ENCODE peak calls at places on chromosomes 4 and X, in eight cellular contexts. Q is sigmoid colon, P is suprapubic skin, N is HepG2, G is HCT116, R is transverse colon, U is upper lobe of left lung, I is endothelial cell of umbilical vein. F is an unnamed sample.

GRCh38 chrX:38220024-38220935 is at the start of gene SRPX:
- DNase-seq in U (peak), G (peak), N (no peak), I (peak), Q (peak), R (peak), P (peak), F (no peak)

GRCh38 chr4:386708-387105 is 49.1 kb downstream of the ZNF141 start:
- DNase-seq in U (peak), G (no peak), I (no peak), R (no peak), N (no peak), Q (no peak), P (no peak), F (no peak)

GRCh38 chr4:155119006-155119405 is 89.4 kb upstream of the NPY2R start:
- DNase-seq in P (no peak), U (no peak), I (no peak), Q (no peak), G (no peak), N (no peak), R (no peak), F (no peak)

GRCh38 chrX:19642517-19643109 is 127.3 kb upstream of the MAP3K15 start:
- DNase-seq in Q (no peak), N (no peak), R (no peak), G (no peak), P (no peak), I (no peak), U (no peak), F (no peak)

GRCh38 chr4:36285784-36286480 is 4.5 kb downstream of the DTHD1 start:
- DNase-seq in N (no peak), Q (no peak), P (no peak), G (peak), I (no peak), R (peak), U (no peak), F (peak)

GRCh38 chrX:46873746-46874145 is 36.9 kb downstream of the RP2 start:
- DNase-seq in R (no peak), U (no peak), P (no peak), Q (no peak), I (peak), N (no peak), G (no peak), F (no peak)

GRCh38 chr4:73885570-73886230 is 16.5 kb downstream of the CXCL1 start:
- DNase-seq in I (no peak), U (no peak), R (no peak), N (no peak), P (no peak), G (no peak), Q (no peak), F (no peak)

GRCh38 chr4:38523524-38524448 is 140.2 kb upstream of the KLF3 start:
- DNase-seq in Q (no peak), N (no peak), P (no peak), R (no peak), I (no peak), G (no peak), U (no peak), F (peak)

GRCh38 chr4:123786955-123787354 is 390.4 kb downstream of the SPRY1 start:
- DNase-seq in Q (peak), P (peak), N (no peak), G (no peak), R (peak), U (no peak), I (no peak), F (no peak)

GRCh38 chrX:49972313-49972712 is 49.9 kb downstream of the CLCN5 start:
- DNase-seq in P (no peak), G (no peak), N (no peak), I (no peak), Q (no peak), R (no peak), U (no peak), F (no peak)

GRCh38 chrX:96979766-96980165 is 96.1 kb downstream of the RPA4 start:
- DNase-seq in R (no peak), G (no peak), U (no peak), N (no peak), I (no peak), Q (no peak), P (no peak), F (no peak)

GRCh38 chrX:18895157-18895952 is 88.6 kb downstream of the PHKA2 start:
- DNase-seq in G (no peak), I (no peak), U (no peak), Q (peak), R (no peak), N (no peak), P (peak), F (no peak)

GRCh38 chr4:20019310-20020015 is 232.2 kb upstream of the SLIT2 start:
- DNase-seq in N (no peak), I (no peak), R (peak), Q (no peak), G (no peak), P (no peak), U (no peak), F (no peak)

GRCh38 chrX:26352891-26353430 is 137.0 kb downstream of the MAGEB5 start:
- DNase-seq in G (no peak), I (no peak), P (no peak), R (no peak), U (no peak), Q (no peak), N (no peak), F (no peak)

GRCh38 chr4:142846729-142847606 is 867 bp upstream of the INPP4B start:
- DNase-seq in I (peak), N (peak), U (peak), Q (no peak), G (peak), R (peak), P (no peak), F (no peak)

GRCh38 chrX:866441-866990 is 235.9 kb downstream of the SHOX start:
- DNase-seq in I (no peak), N (no peak), Q (no peak), U (no peak), R (no peak), G (no peak), P (no peak), F (no peak)

GRCh38 chr4:15695764-15696163 is 7.1 kb upstream of the BST1 start:
- DNase-seq in U (no peak), N (no peak), R (no peak), Q (no peak), I (no peak), P (no peak), G (no peak), F (no peak)

GRCh38 chr4:164012396-164013027 is 518.0 kb downstream of the TMA16 start:
- DNase-seq in I (no peak), R (no peak), U (no peak), P (no peak), G (peak), Q (no peak), N (peak), F (no peak)

GRCh38 chr4:110865611-110866254 is 242.9 kb upstream of the PITX2 start:
- DNase-seq in G (no peak), I (no peak), R (no peak), U (no peak), Q (no peak), P (no peak), N (no peak), F (no peak)

GRCh38 chrX:85992811-85993229 is 54.5 kb downstream of the CHM start:
- DNase-seq in P (no peak), Q (no peak), R (no peak), U (no peak), N (peak), I (peak), G (peak), F (no peak)

GRCh38 chr4:185082549-185082948 is 60.5 kb upstream of the SLC25A4 start:
- DNase-seq in N (no peak), U (no peak), Q (no peak), G (no peak), R (no peak), P (no peak), I (no peak), F (no peak)

GRCh38 chrX:19659929-19660328 is 144.6 kb upstream of the MAP3K15 start:
- DNase-seq in I (no peak), Q (no peak), P (no peak), G (no peak), N (no peak), R (no peak), U (no peak), F (no peak)

GRCh38 chr4:36568575-36568974 is 287.2 kb downstream of the DTHD1 start:
- DNase-seq in U (no peak), G (no peak), P (no peak), I (no peak), R (no peak), N (no peak), Q (no peak), F (no peak)

GRCh38 chr4:100361336-100361735 is 156.5 kb downstream of the EMCN start:
- DNase-seq in G (no peak), U (no peak), Q (no peak), P (no peak), R (no peak), I (no peak), N (no peak), F (no peak)

GRCh38 chr4:100359433-100359832 is 158.4 kb downstream of the EMCN start:
- DNase-seq in U (no peak), G (no peak), P (no peak), N (no peak), R (no peak), Q (no peak), I (no peak), F (no peak)

GRCh38 chr4:100360211-100360610 is 157.6 kb downstream of the EMCN start:
- DNase-seq in Q (no peak), G (no peak), P (no peak), R (no peak), U (no peak), N (no peak), I (no peak), F (no peak)

GRCh38 chr4:100356172-100356571 is 161.7 kb downstream of the EMCN start:
- DNase-seq in I (no peak), Q (no peak), G (no peak), N (no peak), U (no peak), P (no peak), R (no peak), F (no peak)

GRCh38 chr4:100357542-100357941 is 160.3 kb downstream of the EMCN start:
- DNase-seq in U (no peak), I (no peak), N (no peak), G (peak), P (no peak), Q (no peak), R (no peak), F (no peak)
- TF ChIP-seq POLR2A in U (no peak), I (no peak), N (no peak), G (no peak), P (no peak), Q (no peak), R (no peak), F (no peak)

DNA sequence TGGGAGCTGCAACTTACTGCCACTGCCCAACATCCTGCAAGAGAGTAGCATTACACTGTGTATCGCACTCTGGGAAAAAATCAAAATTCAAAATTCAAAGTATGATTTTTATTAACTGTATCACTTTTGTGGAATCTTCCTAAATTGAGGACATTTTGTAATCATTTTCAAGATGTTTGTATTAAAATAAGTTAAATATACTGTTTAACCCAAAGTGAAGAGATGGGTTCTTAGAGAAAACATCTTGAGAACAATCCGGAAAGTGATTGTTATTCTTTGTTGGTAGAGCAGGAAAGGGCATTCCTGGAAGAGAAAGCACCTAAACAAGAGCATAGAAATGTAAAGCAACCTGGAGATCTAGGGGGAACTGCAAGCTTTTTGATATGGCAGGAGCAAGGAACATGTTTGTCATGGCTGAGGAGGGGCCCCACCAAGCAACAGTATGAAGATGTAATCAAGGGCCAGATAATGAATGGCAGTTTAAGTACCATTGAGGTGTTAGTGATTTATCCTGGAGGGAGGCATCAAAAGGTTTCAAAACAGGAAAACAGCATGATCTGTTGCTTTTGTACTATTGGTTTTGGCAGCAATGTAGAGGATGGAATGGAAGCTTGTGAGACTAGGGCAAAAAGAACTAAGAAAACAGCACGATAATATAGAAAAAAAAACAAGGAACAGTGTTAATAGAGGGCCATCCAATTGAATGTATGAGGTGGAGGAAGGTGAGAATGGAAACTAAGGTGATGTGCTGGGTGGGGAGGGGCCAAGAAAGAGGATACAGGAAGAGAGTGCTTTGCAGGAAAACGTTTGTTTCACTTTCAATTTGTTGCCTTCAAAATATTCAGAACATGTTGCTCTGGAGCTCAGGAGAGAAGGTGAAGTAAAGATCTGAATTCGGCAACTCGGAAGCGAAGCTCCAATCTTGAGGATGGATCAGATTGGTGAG is 14.2 kb upstream of the SEC24D start:
- DNase-seq in U (no peak), R (peak), Q (no peak), N (no peak), G (no peak), P (no peak), I (peak), F (no peak)
- TF ChIP-seq POLR2AphosphoS5 in U (no peak), R (no peak), Q (no peak), N (no peak), G (no peak), P (no peak), I (no peak), F (no peak)

GRCh38 chr4:70703695-70704332 is 15.5 kb downstream of the UTP3 start:
- DNase-seq in U (no peak), I (peak), N (no peak), Q (no peak), G (no peak), R (peak), P (no peak), F (no peak)

GRCh38 chr4:70706516-70706915 is 15.2 kb upstream of the RUFY3 start:
- DNase-seq in Q (no peak), I (peak), N (no peak), U (no peak), G (no peak), P (no peak), R (no peak), F (no peak)

GRCh38 chr4:70705856-70706461 is 15.8 kb upstream of the RUFY3 start:
- DNase-seq in P (no peak), N (no peak), G (no peak), Q (no peak), R (no peak), I (peak), U (no peak), F (no peak)

GRCh38 chr4:70705146-70705855 is 16.5 kb upstream of the RUFY3 start:
- DNase-seq in I (peak), Q (peak), G (no peak), R (peak), P (peak), N (peak), U (peak), F (peak)

GRCh38 chr4:70704333-70705145 is 16.2 kb downstream of the UTP3 start:
- DNase-seq in I (peak), R (peak), N (peak), Q (peak), U (peak), P (peak), G (peak), F (peak)
- TF ChIP-seq POLR2A in I (peak), R (peak), N (peak), Q (no peak), U (peak), P (no peak), G (no peak), F (no peak)

DNA sequence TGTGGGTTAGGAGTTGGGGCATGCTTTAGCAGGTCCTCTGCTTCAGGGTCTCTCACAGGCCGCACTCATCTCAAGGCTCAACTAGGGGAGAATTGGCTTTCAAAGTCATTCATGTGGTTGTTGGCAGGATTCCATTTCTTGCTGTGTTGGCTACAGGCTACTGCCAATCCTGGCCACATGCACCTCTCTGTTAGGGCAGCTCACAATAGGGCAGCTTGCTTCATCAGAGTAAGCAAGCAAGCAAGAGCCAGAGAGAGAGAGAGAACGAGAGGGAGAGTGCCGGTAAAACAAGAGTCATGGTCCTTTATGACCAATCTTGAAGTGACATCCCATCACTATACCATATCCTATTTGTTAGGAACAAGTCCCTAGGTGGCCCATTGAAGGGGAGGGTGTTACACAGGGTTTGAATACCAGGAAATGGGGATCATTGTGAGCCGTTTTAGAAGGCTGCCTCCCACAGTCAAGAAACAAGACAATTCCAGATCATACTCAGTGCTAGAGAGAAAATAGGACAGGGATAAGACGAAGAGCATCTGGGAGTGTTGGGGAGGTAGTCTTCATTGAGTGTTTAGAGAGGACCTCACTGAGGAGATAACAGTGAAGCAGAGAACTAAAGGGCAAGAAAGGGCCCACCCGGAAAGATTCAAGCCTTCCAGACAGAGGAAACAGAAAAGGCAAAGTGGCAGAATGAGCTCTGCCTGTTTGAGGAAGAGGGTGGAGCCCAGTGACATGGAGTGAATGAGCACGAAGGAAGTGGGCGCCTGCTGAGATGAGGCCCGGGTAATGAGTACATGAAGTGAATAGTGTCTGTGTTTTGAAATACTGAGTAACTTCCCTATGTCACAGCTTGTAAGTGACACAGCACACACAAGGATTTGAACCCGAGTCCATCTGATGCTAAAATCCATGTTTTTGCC is 32.8 kb upstream of the TLR2 start:
- DNase-seq in N (no peak), G (no peak), Q (peak), U (no peak), I (no peak), R (peak), P (no peak), F (no peak)
- TF ChIP-seq POLR2AphosphoS5 in N (no peak), G (no peak), Q (peak), U (peak), I (no peak), R (no peak), P (no peak), F (no peak)

DNA sequence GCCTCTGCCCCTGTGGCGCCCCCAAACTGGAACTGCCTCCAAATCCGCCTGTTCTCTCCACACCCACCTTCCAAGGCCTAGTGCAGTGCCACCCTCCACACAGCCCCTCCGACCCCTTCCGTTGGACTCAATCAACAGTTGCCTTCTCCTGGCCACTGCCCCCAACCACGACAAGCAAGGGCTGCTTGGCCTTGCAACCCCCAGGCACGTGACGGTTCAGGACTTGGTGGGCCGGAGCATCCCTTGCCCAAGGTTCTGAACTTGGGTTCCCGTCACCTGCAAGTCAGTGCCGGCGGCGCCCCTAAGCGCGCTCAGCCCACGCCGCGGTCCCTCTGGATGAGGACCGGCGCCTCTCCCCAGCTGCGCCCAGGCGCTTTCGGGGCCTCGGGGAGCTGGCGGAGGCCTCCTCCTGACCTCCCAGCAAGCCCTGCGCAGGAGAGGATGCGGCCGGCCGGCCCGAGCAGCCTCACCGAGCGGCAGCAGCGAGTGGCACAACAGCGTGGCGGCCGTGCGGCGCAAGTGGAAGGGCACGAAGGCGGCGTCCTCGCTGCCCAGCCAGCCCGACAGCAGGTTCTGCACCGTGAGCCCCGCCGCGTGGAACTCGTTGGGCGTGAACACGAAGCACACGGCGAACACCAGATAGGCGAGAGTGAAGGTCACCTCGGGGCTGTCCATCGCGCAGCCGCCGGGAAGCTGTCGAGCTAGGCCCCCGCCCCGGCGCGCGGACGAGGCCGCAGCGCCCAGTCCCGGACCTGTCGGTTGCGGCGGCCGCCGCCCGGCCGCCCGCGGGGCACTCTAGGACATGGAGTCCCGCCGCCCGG is 750 bp downstream of the TMEM129 start:
- DNase-seq in Q (no peak), R (peak), U (peak), N (no peak), I (peak), P (no peak), G (no peak), F (no peak)
- TF ChIP-seq POLR2A in Q (no peak), R (peak), U (peak), N (no peak), I (peak), P (no peak), G (no peak), F (no peak)

DNA sequence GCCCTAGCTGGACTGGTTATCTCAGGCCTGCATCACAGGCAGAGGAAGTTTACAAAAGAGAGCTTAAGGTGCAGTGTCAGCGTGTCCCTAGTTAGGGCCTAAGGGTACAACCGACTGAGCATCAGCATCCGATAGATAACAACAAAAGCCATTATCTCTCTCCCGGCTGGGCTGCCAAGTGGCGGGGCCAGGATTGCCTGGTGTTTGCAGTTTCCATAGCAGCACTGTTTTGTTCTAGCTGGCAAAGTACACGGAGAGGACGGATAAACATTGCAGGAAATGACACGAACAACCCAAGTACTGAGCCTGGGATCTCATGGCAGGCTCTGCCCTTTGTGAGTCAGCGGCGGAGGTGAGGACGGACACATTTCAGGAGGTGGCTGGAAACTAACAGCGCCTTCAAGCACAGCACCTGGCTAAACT is 104.7 kb upstream of the NOCT start:
- DNase-seq in G (no peak), I (peak), N (peak), R (peak), U (peak), Q (peak), P (peak), F (no peak)
- TF ChIP-seq POLR2AphosphoS5 in G (no peak), I (no peak), N (no peak), R (peak), U (peak), Q (peak), P (peak), F (no peak)

F was measured in GM12892.